ENCODE peak calls at places on chromosome 10, in eight cellular contexts. O is aorta; F is effector memory CD4-positive, alpha-beta T cell; T is pancreas; Z is gastrocnemius medialis; U is upper lobe of left lung; H is naive thymus-derived CD4-positive, alpha-beta T cell; G is suprapubic skin. N is an unnamed sample.
A peak's percentile ranks its signal among the peaks of the same experiment; 100 is the strongest.

GRCh38 chr10:92208736-92209135 is 82.1 kb downstream of the CPEB3 start:
- DNase-seq in T (no peak), Z (no peak), U (no peak), H (no peak), G (no peak), F (no peak), O (no peak), N (no peak)

GRCh38 chr10:22489467-22489866 is 144.2 kb downstream of the SPAG6 start:
- DNase-seq in Z (no peak), U (no peak), F (no peak), G (no peak), T (no peak), O (no peak), H (no peak), N (no peak)

GRCh38 chr10:77667426-77668324 is 30.1 kb upstream of the KCNMA1 start:
- DNase-seq in H (no peak), U (no peak), O (no peak), F (no peak), Z (no peak), G (no peak), T (no peak), N (no peak)

GRCh38 chr10:21355591-21356011 is 169.9 kb downstream of the SKIDA1 start:
- DNase-seq in Z (no peak), U (no peak), F (no peak), T (no peak), G (no peak), O (no peak), H (no peak), N (no peak)

GRCh38 chr10:84267503-84268126 is 22.8 kb downstream of the RGR start:
- DNase-seq in Z (no peak), G (no peak), O (no peak), H (peak; percentile 30), T (no peak), U (no peak), F (peak; percentile 32), N (no peak)

GRCh38 chr10:28217848-28218247 is 85.0 kb downstream of the MPP7 start:
- DNase-seq in Z (no peak), H (peak; percentile 10), F (no peak), T (no peak), G (no peak), U (no peak), O (no peak), N (no peak)

GRCh38 chr10:123560301-123561144 is 105.6 kb upstream of the GPR26 start:
- DNase-seq in Z (no peak), T (no peak), O (no peak), F (no peak), U (no peak), H (no peak), G (peak; percentile 61), N (no peak)

GRCh38 chr10:117547301-117548153 is 5.0 kb downstream of the EMX2 start:
- DNase-seq in O (peak; percentile 57), H (no peak), U (no peak), F (no peak), Z (no peak), T (no peak), G (no peak), N (no peak)

GRCh38 chr10:99539820-99540219 is 7.1 kb downstream of the NKX2-3 start:
- DNase-seq in T (no peak), G (no peak), U (no peak), F (no peak), O (no peak), H (no peak), Z (no peak), N (no peak)

GRCh38 chr10:133314911-133315310 is 6.2 kb downstream of the ZNF511 start:
- DNase-seq in T (no peak), O (peak; percentile 45), H (no peak), G (no peak), U (peak; percentile 63), F (no peak), Z (no peak), N (no peak)

GRCh38 chr10:133315847-133316246 is 7.1 kb downstream of the ZNF511 start:
- DNase-seq in H (no peak), U (no peak), G (no peak), F (no peak), Z (no peak), T (no peak), O (no peak), N (no peak)

GRCh38 chr10:133316732-133317131 is 8.0 kb downstream of the ZNF511 start:
- DNase-seq in O (no peak), U (no peak), Z (no peak), H (no peak), T (no peak), F (no peak), G (no peak), N (no peak)

GRCh38 chr10:133318494-133319127 is 9.9 kb downstream of the ZNF511 start:
- DNase-seq in U (peak; percentile 93), O (peak; percentile 87), G (no peak), T (peak; percentile 58), F (peak; percentile 56), Z (no peak), H (peak; percentile 53), N (no peak)

DNA sequence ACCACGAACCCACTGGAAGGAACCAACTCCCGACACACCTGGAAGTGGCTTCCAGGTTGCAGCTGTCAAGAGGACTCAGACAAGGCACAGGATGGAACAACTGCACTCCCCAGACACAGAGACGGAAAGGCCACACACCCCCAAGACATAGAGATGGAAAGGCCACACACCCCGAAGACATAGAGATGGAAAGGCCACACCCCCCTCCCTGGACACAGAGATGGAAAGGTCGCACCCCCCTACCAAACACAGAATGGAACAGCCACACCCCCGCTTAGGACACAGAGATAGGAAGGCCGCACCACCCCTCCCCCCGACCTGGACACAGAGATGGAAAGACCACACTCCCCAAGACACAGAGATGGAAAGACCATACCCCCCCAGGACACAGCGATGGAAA is 7.6 kb downstream of the ZNF511 start:
- DNase-seq in Z (no peak), T (no peak), U (no peak), O (no peak), G (no peak), H (no peak), F (no peak), N (no peak)
- H3K4me3 ChIP-seq in Z (no peak overlapping the region), T (no peak overlapping the region), U (no peak overlapping the region), O (no peak overlapping the region), G (no peak overlapping the region), H (no peak overlapping the region), F (no peak overlapping the region), N (no peak overlapping the region)

GRCh38 chr10:16894834-16895233 is 77.6 kb upstream of the RSU1 start:
- DNase-seq in F (no peak), H (no peak), T (no peak), U (no peak), G (no peak), O (no peak), Z (no peak), N (no peak)

GRCh38 chr10:16887565-16887964 is 70.3 kb upstream of the RSU1 start:
- DNase-seq in O (no peak), H (no peak), F (no peak), T (no peak), Z (no peak), U (no peak), G (no peak), N (no peak)

GRCh38 chr10:16893664-16894063 is 76.4 kb upstream of the RSU1 start:
- DNase-seq in T (no peak), O (no peak), G (no peak), U (no peak), Z (no peak), F (no peak), H (no peak), N (no peak)

GRCh38 chr10:16891375-16892313 is 74.4 kb upstream of the RSU1 start:
- DNase-seq in F (peak; percentile 14), T (peak; percentile 36), G (peak; percentile 84), H (no peak), Z (peak; percentile 43), U (no peak), O (peak; percentile 83), N (no peak)

DNA sequence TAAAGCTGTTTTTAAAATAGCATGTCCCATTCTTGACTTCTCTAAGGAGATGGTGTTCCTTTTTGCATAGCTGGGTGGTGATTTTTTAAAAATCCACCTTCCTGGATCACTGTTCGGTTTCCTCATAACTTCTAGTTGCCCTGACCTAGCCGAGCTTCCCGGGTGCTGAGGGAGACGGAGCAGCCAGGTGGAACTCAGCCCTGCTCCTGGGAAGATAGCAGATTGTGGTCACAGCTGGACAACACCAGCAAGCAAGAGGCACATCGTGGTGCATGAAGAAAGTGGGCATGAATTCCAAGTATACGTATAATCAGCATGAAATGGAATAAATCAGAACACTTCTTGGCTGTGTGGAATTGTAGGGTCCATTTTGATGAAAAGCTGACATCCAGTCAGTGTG is 73.5 kb upstream of the RSU1 start:
- DNase-seq in G (no peak), O (no peak), F (no peak), Z (no peak), H (no peak), U (no peak), T (no peak), N (no peak)
- H3K27ac ChIP-seq in G (no peak overlapping the region), O (no peak overlapping the region), F (no peak overlapping the region), Z (no peak overlapping the region), H (no peak overlapping the region), U (no peak overlapping the region), T (no peak overlapping the region), N (no peak overlapping the region)

GRCh38 chr10:71963756-71964668 is at the start of gene CHST3:
- DNase-seq in G (no peak), O (peak; percentile 94), Z (peak; percentile 62), H (peak; percentile 2), U (peak; percentile 92), F (no peak), T (no peak), N (no peak)

GRCh38 chr10:71964669-71965515 is 697 bp downstream of the CHST3 start:
- DNase-seq in O (peak; percentile 93), F (no peak), U (no peak), H (peak; percentile 15), G (no peak), T (no peak), Z (peak; percentile 60), N (no peak)

GRCh38 chr10:71965623-71966022 is 1.4 kb downstream of the CHST3 start:
- DNase-seq in T (no peak), H (no peak), G (no peak), F (no peak), Z (no peak), U (no peak), O (no peak), N (no peak)

GRCh38 chr10:71968553-71969474 is 4.6 kb downstream of the CHST3 start:
- DNase-seq in T (no peak), Z (no peak), H (no peak), O (no peak), G (no peak), F (no peak), U (no peak), N (no peak)

GRCh38 chr10:71966046-71967004 is 2.1 kb downstream of the CHST3 start:
- DNase-seq in T (no peak), O (no peak), G (no peak), Z (no peak), H (no peak), U (no peak), F (no peak), N (no peak)
- H3K27me3 ChIP-seq in T (no peaks in the 10 kb centered on the region), O (no peaks in the 10 kb centered on the region), G (no peaks in the 10 kb centered on the region), Z (no peaks in the 10 kb centered on the region), H (peaks cover 4% of the 10 kb centered on the region), U (no peaks in the 10 kb centered on the region), F (peaks cover 8% of the 10 kb centered on the region), N (no peaks in the 10 kb centered on the region)

DNA sequence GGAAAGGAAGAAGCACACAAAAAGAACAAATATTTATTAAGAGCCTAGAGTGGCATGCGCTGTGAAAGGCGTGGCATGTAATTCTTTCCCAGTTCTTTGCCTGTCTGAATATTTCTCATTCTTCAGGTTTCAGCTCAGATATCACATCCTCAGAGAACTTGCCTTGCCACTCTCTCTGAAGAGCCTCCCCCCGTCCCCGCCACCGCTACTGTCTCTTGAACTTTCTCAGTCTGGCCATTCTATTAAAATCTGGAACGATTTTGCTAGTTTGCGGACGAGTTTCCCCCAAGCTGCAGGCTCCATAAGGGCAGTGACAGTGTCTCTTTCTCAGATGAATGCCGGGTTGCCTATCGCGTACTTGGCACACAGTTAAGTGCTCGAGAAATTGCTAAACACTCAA is 795 bp upstream of the PLEKHA1 start:
- DNase-seq in U (no peak), Z (no peak), T (peak; percentile 29), O (no peak), H (no peak), F (no peak), G (no peak), N (no peak)
- H3K4me3 ChIP-seq in U (peak overlapping the region; percentile 94), Z (peak overlapping the region; percentile 67), T (peak overlapping the region; percentile 85), O (peak overlapping the region; percentile 35), H (peak overlapping the region; percentile 65), F (peak overlapping the region; percentile 90), G (peak overlapping the region; percentile 98), N (peak overlapping the region; percentile 99)

N was measured in breast epithelium.